ENCODE peak calls at places on chromosomes 12 and 14, in nine cellular contexts. I is fibroblast of pulmonary artery; J is HTR-8/SVneo; G is smooth muscle cell of the brain vasculature; P is stimulated activated CD8-positive, alpha-beta memory T cell treated with anti-CD3 and anti-CD28 coated beads, Interleukin-15, amount 100 ng/mL, for 24 hours; L is germinal center; C is T-helper 2 cell treated with Interferon-gamma antibody and Interleukin-4, amounts not matched to agents 5 μg/mL and 100 μg/mL, for 36 hours; W is neural progenitor cell; U is psoas muscle. M is an unnamed sample.

GRCh38 chr14:32358781-32359180 is 29.7 kb downstream of the AKAP6 start:
- DNase-seq in C (no peak), J (no peak), I (no peak), U (no peak), W (peak), G (no peak), L (no peak), P (no peak), M (no peak)

GRCh38 chr14:65258391-65258790 is 154.1 kb upstream of the FUT8 start:
- DNase-seq in J (peak), C (no peak), L (no peak), I (peak), G (no peak), U (no peak), P (no peak), W (no peak), M (peak)

GRCh38 chr12:117494833-117495714 is 133.6 kb upstream of the NOS1 start:
- DNase-seq in L (no peak), P (no peak), U (no peak), I (no peak), W (peak), J (no peak), G (no peak), C (no peak), M (no peak)

GRCh38 chr12:87216436-87216835 is 812.8 kb downstream of the C12orf50 start:
- DNase-seq in W (no peak), G (peak), J (no peak), L (no peak), P (no peak), I (peak), U (no peak), C (no peak), M (no peak)

GRCh38 chr12:2169489-2169888 is 116.7 kb downstream of the CACNA1C start:
- DNase-seq in C (no peak), U (no peak), I (no peak), L (no peak), W (no peak), P (no peak), G (no peak), J (no peak), M (peak)

GRCh38 chr14:68694516-68695235 is 98.2 kb downstream of the ZFP36L1 start:
- DNase-seq in L (no peak), C (no peak), J (no peak), U (no peak), W (no peak), G (no peak), P (no peak), I (peak), M (peak)

GRCh38 chr14:100890451-100890850 is 13.1 kb downstream of the RTL1 start:
- DNase-seq in I (no peak), W (no peak), P (no peak), U (peak), C (no peak), L (no peak), G (no peak), J (no peak), M (no peak)

GRCh38 chr14:94021001-94021400 is 5.1 kb upstream of the OTUB2 start:
- DNase-seq in U (peak), W (no peak), P (no peak), C (no peak), J (no peak), L (no peak), I (no peak), G (no peak), M (peak)

GRCh38 chr14:59585891-59586554 is 9.4 kb upstream of the CCDC175 start:
- DNase-seq in C (no peak), W (no peak), G (peak), I (peak), P (no peak), J (peak), U (no peak), L (no peak), M (peak)

GRCh38 chr12:31224768-31225448 is 101.0 kb downstream of the SINHCAF start:
- DNase-seq in L (no peak), G (no peak), C (no peak), W (peak), I (no peak), J (no peak), P (no peak), U (no peak), M (no peak)

GRCh38 chr14:74543771-74544170 is 50.2 kb downstream of the ISCA2 start:
- DNase-seq in U (no peak), C (no peak), P (no peak), G (no peak), J (no peak), L (no peak), I (no peak), W (no peak), M (no peak)

GRCh38 chr14:22084393-22085281 is 411.0 kb upstream of the OR4E1 start:
- DNase-seq in G (peak), W (peak), P (no peak), L (peak), C (no peak), J (peak), I (peak), U (no peak), M (peak)

GRCh38 chr12:62192486-62193250 is 67.5 kb upstream of the USP15 start:
- DNase-seq in I (peak), P (no peak), W (peak), C (peak), U (peak), L (peak), J (peak), G (peak), M (peak)

GRCh38 chr12:82635263-82635662 is 51.4 kb upstream of the TMTC2 start:
- DNase-seq in L (no peak), J (no peak), G (no peak), W (no peak), I (no peak), C (no peak), P (no peak), U (no peak), M (no peak)

GRCh38 chr12:56829908-56830307 is 66.8 kb downstream of the HSD17B6 start:
- DNase-seq in U (no peak), C (no peak), J (no peak), P (no peak), G (no peak), I (no peak), W (no peak), L (no peak), M (no peak)

GRCh38 chr14:50932159-50932558 is 12.1 kb downstream of the PYGL start:
- DNase-seq in I (no peak), L (no peak), U (no peak), J (no peak), W (no peak), P (no peak), G (no peak), C (no peak), M (no peak)

GRCh38 chr12:109863961-109864712 is 16.2 kb downstream of the GLTP start:
- DNase-seq in U (no peak), I (peak), C (no peak), W (no peak), J (no peak), P (no peak), L (no peak), G (no peak), M (no peak)

GRCh38 chr12:132774646-132775275 is 13.1 kb upstream of the ANKLE2 start:
- DNase-seq in U (no peak), G (no peak), W (no peak), I (no peak), P (no peak), J (no peak), C (no peak), L (no peak), M (no peak)

GRCh38 chr14:103155013-103155412 is 31.8 kb downstream of the TNFAIP2 start:
- DNase-seq in J (peak), U (peak), I (no peak), P (no peak), L (no peak), C (no peak), W (no peak), G (no peak), M (peak)

GRCh38 chr12:115891551-115891950 is 385.9 kb downstream of the MED13L start:
- DNase-seq in C (no peak), I (no peak), J (no peak), G (no peak), P (no peak), L (no peak), U (no peak), W (peak), M (no peak)

GRCh38 chr14:34781242-34781641 is 66.8 kb upstream of the CFL2 start:
- DNase-seq in G (no peak), L (peak), P (no peak), W (no peak), C (no peak), U (no peak), I (peak), J (peak), M (peak)

GRCh38 chr14:90573385-90574105 is 176.7 kb downstream of the CALM1 start:
- DNase-seq in P (no peak), I (peak), W (no peak), L (no peak), C (no peak), U (peak), G (no peak), J (no peak), M (no peak)

GRCh38 chr14:104953097-104953496 is 25.1 kb downstream of the AHNAK2 start:
- DNase-seq in C (no peak), P (no peak), G (no peak), I (no peak), U (peak), W (no peak), L (no peak), J (no peak), M (no peak)

GRCh38 chr12:22729898-22730443 is 105.0 kb downstream of the ETNK1 start:
- DNase-seq in W (no peak), C (no peak), I (peak), P (no peak), U (no peak), J (no peak), L (no peak), G (no peak), M (peak)

GRCh38 chr12:43805857-43806736 is at the start of gene TWF1:
- DNase-seq in W (peak), C (peak), U (peak), L (peak), I (peak), G (peak), J (peak), P (peak), M (peak)

GRCh38 chr12:32181498-32182175 is 75.0 kb downstream of the BICD1 start:
- DNase-seq in L (no peak), G (no peak), U (no peak), I (no peak), W (no peak), C (no peak), J (no peak), P (no peak), M (no peak)

GRCh38 chr12:5395443-5396401 is 36.2 kb upstream of the NTF3 start:
- DNase-seq in L (no peak), C (no peak), W (no peak), I (no peak), J (no peak), U (no peak), G (no peak), P (no peak), M (no peak)

GRCh38 chr14:49959822-49960408 is 67.0 kb downstream of the ARF6 start:
- DNase-seq in L (peak), W (no peak), C (no peak), U (no peak), J (no peak), G (no peak), P (no peak), I (no peak), M (no peak)

GRCh38 chr12:67025543-67026114 is 243.5 kb upstream of the CAND1 start:
- DNase-seq in C (no peak), U (no peak), I (peak), P (peak), G (no peak), W (peak), L (peak), J (peak), M (peak)

GRCh38 chr12:127149226-127149964 is 1117.6 kb upstream of the TMEM132C start:
- DNase-seq in I (no peak), C (no peak), U (no peak), W (no peak), J (no peak), G (no peak), L (no peak), P (no peak), M (peak)